ENCODE peak calls at places on chromosomes 7 and 10, in six cellular contexts. One of them, this sample, is unnamed.

GRCh38 chr10:522350-522749 is 167.1 kb downstream of the DIP2C start:
- DNase-seq in WTC11: no peak
- DNase-seq in HepG2: no peak
- DNase-seq in endothelial cell of umbilical vein: no peak
- DNase-seq in A549: no peak
- DNase-seq in H1: no peak
- DNase-seq in this sample: no peak

GRCh38 chr10:67884842-67885680 is 605 bp downstream of the SIRT1 start:
- DNase-seq in HepG2: peak; percentile 48
- DNase-seq in WTC11: peak; percentile 75
- DNase-seq in A549: peak; percentile 83
- DNase-seq in H1: peak; percentile 81
- DNase-seq in endothelial cell of umbilical vein: peak; percentile 79
- DNase-seq in this sample: peak; percentile 78

GRCh38 chr7:18499407-18500197 is 4.1 kb downstream of the HDAC9 start:
- DNase-seq in H1: no peak
- DNase-seq in A549: no peak
- DNase-seq in WTC11: no peak
- DNase-seq in endothelial cell of umbilical vein: no peak
- DNase-seq in HepG2: no peak
- DNase-seq in this sample: no peak

GRCh38 chr10:28302012-28302667 is 724 bp downstream of the MPP7 start:
- DNase-seq in endothelial cell of umbilical vein: peak; percentile 11
- DNase-seq in WTC11: peak; percentile 15
- DNase-seq in A549: no peak
- DNase-seq in HepG2: no peak
- DNase-seq in H1: no peak
- DNase-seq in this sample: no peak

GRCh38 chr7:17153571-17153970 is 144.9 kb upstream of the AHR start:
- DNase-seq in endothelial cell of umbilical vein: no peak
- DNase-seq in H1: no peak
- DNase-seq in A549: no peak
- DNase-seq in HepG2: no peak
- DNase-seq in WTC11: no peak
- DNase-seq in this sample: no peak

GRCh38 chr10:86727992-86728559 is 28.3 kb upstream of the BMPR1A start:
- DNase-seq in H1: no peak
- DNase-seq in WTC11: no peak
- DNase-seq in endothelial cell of umbilical vein: no peak
- DNase-seq in HepG2: peak; percentile 38
- DNase-seq in A549: no peak
- DNase-seq in this sample: no peak

GRCh38 chr7:13197501-13197900 is 510.1 kb downstream of the ARL4A start:
- DNase-seq in H1: no peak
- DNase-seq in HepG2: no peak
- DNase-seq in WTC11: no peak
- DNase-seq in endothelial cell of umbilical vein: no peak
- DNase-seq in A549: no peak
- DNase-seq in this sample: no peak

GRCh38 chr10:130141460-130141859 is 5.3 kb downstream of the GLRX3 start:
- DNase-seq in HepG2: peak; percentile 20
- DNase-seq in WTC11: no peak
- DNase-seq in H1: no peak
- DNase-seq in endothelial cell of umbilical vein: peak; percentile 10
- DNase-seq in A549: no peak
- DNase-seq in this sample: no peak

GRCh38 chr7:157837561-157837960 is 500.8 kb downstream of the DNAJB6 start:
- DNase-seq in endothelial cell of umbilical vein: no peak
- DNase-seq in WTC11: no peak
- DNase-seq in HepG2: no peak
- DNase-seq in H1: no peak
- DNase-seq in A549: no peak
- DNase-seq in this sample: no peak

GRCh38 chr10:72062341-72062740 is 26.0 kb downstream of the SPOCK2 start:
- DNase-seq in WTC11: no peak
- DNase-seq in H1: no peak
- DNase-seq in endothelial cell of umbilical vein: no peak
- DNase-seq in A549: no peak
- DNase-seq in HepG2: no peak
- DNase-seq in this sample: no peak

GRCh38 chr10:63692205-63692896 is 171.2 kb downstream of the REEP3 start:
- DNase-seq in endothelial cell of umbilical vein: peak; percentile 65
- DNase-seq in A549: no peak
- DNase-seq in WTC11: no peak
- DNase-seq in HepG2: no peak
- DNase-seq in H1: no peak
- DNase-seq in this sample: no peak

GRCh38 chr10:102420443-102420809 is 210 bp upstream of the FBXL15 start:
- DNase-seq in WTC11: peak; percentile 90
- DNase-seq in A549: no peak
- DNase-seq in endothelial cell of umbilical vein: no peak
- DNase-seq in H1: no peak
- DNase-seq in HepG2: no peak
- DNase-seq in this sample: no peak

GRCh38 chr7:55574062-55574717 is 1.9 kb upstream of the VOPP1 start:
- DNase-seq in HepG2: no peak
- DNase-seq in WTC11: no peak
- DNase-seq in A549: no peak
- DNase-seq in endothelial cell of umbilical vein: peak; percentile 74
- DNase-seq in H1: no peak
- DNase-seq in this sample: no peak

GRCh38 chr7:54728411-54728810 is 30.6 kb downstream of the SEC61G start:
- DNase-seq in H1: no peak
- DNase-seq in A549: peak; percentile 34
- DNase-seq in endothelial cell of umbilical vein: no peak
- DNase-seq in WTC11: no peak
- DNase-seq in HepG2: no peak
- DNase-seq in this sample: no peak

GRCh38 chr10:100972115-100972903 is 3.0 kb downstream of the SEMA4G start:
- DNase-seq in HepG2: no peak
- DNase-seq in A549: no peak
- DNase-seq in WTC11: no peak
- DNase-seq in H1: no peak
- DNase-seq in endothelial cell of umbilical vein: no peak
- DNase-seq in this sample: no peak

GRCh38 chr10:7544203-7544602 is 122.6 kb downstream of the ITIH5 start:
- DNase-seq in HepG2: no peak
- DNase-seq in A549: no peak
- DNase-seq in H1: no peak
- DNase-seq in WTC11: no peak
- DNase-seq in endothelial cell of umbilical vein: no peak
- DNase-seq in this sample: no peak

GRCh38 chr10:33215154-33215553 is 119.3 kb downstream of the NRP1 start:
- DNase-seq in HepG2: no peak
- DNase-seq in WTC11: no peak
- DNase-seq in endothelial cell of umbilical vein: no peak
- DNase-seq in H1: no peak
- DNase-seq in A549: no peak
- DNase-seq in this sample: no peak

GRCh38 chr7:77328669-77329068 is 87.5 kb downstream of the GSAP start:
- DNase-seq in HepG2: no peak
- DNase-seq in A549: no peak
- DNase-seq in endothelial cell of umbilical vein: peak; percentile 58
- DNase-seq in WTC11: no peak
- DNase-seq in H1: no peak
- DNase-seq in this sample: no peak

GRCh38 chr10:97494863-97495506 is 3.2 kb downstream of the MMS19 start:
- DNase-seq in WTC11: peak; percentile 36
- DNase-seq in endothelial cell of umbilical vein: peak; percentile 40
- DNase-seq in H1: no peak
- DNase-seq in HepG2: no peak
- DNase-seq in A549: no peak
- DNase-seq in this sample: no peak

GRCh38 chr7:148303295-148304013 is 287.1 kb upstream of the C7orf33 start:
- DNase-seq in endothelial cell of umbilical vein: no peak
- DNase-seq in WTC11: no peak
- DNase-seq in HepG2: no peak
- DNase-seq in A549: peak; percentile 33
- DNase-seq in H1: no peak
- DNase-seq in this sample: no peak

GRCh38 chr10:105262666-105263065 is 621.6 kb downstream of the SORCS3 start:
- DNase-seq in HepG2: no peak
- DNase-seq in WTC11: no peak
- DNase-seq in H1: no peak
- DNase-seq in A549: no peak
- DNase-seq in endothelial cell of umbilical vein: no peak
- DNase-seq in this sample: no peak

GRCh38 chr10:105258674-105259065 is 617.6 kb downstream of the SORCS3 start:
- DNase-seq in A549: no peak
- DNase-seq in H1: no peak
- DNase-seq in WTC11: no peak
- DNase-seq in endothelial cell of umbilical vein: no peak
- DNase-seq in HepG2: no peak
- DNase-seq in this sample: no peak

GRCh38 chr10:105253843-105254242 is 612.8 kb downstream of the SORCS3 start:
- DNase-seq in A549: no peak
- DNase-seq in WTC11: no peak
- DNase-seq in HepG2: no peak
- DNase-seq in endothelial cell of umbilical vein: no peak
- DNase-seq in H1: no peak
- DNase-seq in this sample: no peak

GRCh38 chr10:105259201-105259600 is 618.1 kb downstream of the SORCS3 start:
- DNase-seq in WTC11: no peak
- DNase-seq in endothelial cell of umbilical vein: no peak
- DNase-seq in A549: no peak
- DNase-seq in HepG2: no peak
- DNase-seq in H1: no peak
- DNase-seq in this sample: no peak

DNA sequence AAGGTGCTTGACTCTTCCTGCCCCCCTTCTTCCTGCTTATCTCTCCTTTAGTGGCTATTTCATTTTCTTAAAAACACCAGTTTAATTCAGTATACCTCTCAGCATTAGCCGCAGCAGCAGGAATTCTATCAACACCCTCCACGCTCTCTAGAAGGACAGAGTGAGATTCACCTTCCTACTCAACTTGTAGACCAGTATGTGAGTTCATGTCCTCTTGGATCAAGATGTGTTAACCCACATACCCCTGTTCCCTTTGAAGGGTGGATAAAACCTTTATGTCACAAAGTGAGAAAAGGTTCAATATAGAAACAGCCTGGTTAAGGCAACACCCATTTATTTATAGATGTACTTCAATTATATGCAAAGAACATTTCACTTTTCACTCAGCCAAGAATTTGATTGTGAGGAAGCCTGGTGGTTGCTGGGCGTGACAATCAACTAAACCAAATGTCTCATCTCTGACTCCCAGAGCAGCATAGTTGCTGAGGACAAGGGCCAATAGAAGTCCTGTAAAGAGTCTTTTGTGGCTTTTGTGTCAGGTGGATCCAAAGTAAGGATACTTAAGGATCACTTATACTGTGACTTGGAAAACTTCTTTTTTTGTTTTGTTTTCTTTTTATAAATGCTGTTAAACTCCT is 617.1 kb downstream of the SORCS3 start:
- DNase-seq in HepG2: no peak
- DNase-seq in WTC11: no peak
- DNase-seq in endothelial cell of umbilical vein: no peak
- DNase-seq in H1: no peak
- DNase-seq in A549: no peak
- DNase-seq in this sample: no peak
- TF ChIP-seq JUN in HepG2: no peak
- TF ChIP-seq JUN in WTC11: no peak
- TF ChIP-seq JUN in endothelial cell of umbilical vein: no peak
- TF ChIP-seq JUN in H1: no peak
- TF ChIP-seq JUN in A549: no peak
- TF ChIP-seq JUN in this sample: no peak

DNA sequence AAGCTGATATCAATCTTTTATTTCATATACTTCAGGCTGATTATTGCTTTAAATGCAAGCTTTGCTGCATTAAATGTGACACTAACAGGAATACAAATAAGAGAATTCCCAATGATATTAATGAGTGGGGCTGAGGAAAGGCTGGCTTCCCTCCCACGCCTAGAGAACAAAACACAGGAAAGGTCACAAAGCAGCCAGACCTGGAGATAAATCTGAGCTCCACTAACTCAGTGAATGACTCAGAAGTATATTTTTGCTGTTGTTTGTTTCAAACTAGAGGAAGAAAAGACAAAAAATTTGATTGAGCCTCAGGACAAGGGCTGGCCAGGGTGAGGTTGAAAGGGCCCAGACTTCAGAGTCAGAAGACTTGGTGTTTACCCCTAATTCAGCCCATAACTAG is 88.1 kb downstream of the XPNPEP1 start:
- DNase-seq in HepG2: no peak
- DNase-seq in endothelial cell of umbilical vein: peak; percentile 35
- DNase-seq in A549: no peak
- DNase-seq in H1: no peak
- DNase-seq in WTC11: no peak
- DNase-seq in this sample: no peak
- TF ChIP-seq JUN in HepG2: no peak
- TF ChIP-seq JUN in endothelial cell of umbilical vein: no peak
- TF ChIP-seq JUN in A549: no peak
- TF ChIP-seq JUN in H1: no peak
- TF ChIP-seq JUN in WTC11: no peak
- TF ChIP-seq JUN in this sample: no peak

GRCh38 chr10:123559066-123559822 is 106.9 kb upstream of the GPR26 start:
- DNase-seq in A549: peak; percentile 60
- DNase-seq in endothelial cell of umbilical vein: peak; percentile 56
- DNase-seq in HepG2: peak; percentile 36
- DNase-seq in H1: peak; percentile 94
- DNase-seq in WTC11: peak; percentile 86
- DNase-seq in this sample: peak; percentile 76
- TF ChIP-seq JUN in A549: no peak
- TF ChIP-seq JUN in endothelial cell of umbilical vein: no peak
- TF ChIP-seq JUN in HepG2: no peak
- TF ChIP-seq JUN in H1: no peak
- TF ChIP-seq JUN in WTC11: no peak
- TF ChIP-seq JUN in this sample: no peak

DNA sequence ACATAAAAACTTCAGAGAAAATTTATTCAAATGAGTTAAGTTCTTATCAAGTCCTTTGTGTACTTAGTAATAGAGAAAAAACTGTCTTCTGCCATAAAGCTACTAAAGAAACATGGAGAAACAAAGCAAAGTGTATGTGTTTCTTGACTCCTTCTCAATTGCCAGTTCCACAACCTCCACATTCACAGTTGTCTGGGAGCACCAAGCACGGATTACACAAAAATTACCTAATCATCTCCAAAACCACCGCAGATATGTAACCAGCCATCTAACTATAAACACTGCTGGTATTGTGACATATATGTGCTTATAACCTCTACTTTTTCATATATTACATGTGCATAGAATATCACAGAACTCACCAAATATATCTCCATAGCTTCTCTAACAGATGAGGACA is 23.1 kb downstream of the MAGI2 start:
- DNase-seq in H1: no peak
- DNase-seq in endothelial cell of umbilical vein: no peak
- DNase-seq in WTC11: no peak
- DNase-seq in HepG2: no peak
- DNase-seq in A549: no peak
- DNase-seq in this sample: no peak
- TF ChIP-seq JUN in H1: no peak
- TF ChIP-seq JUN in endothelial cell of umbilical vein: no peak
- TF ChIP-seq JUN in WTC11: no peak
- TF ChIP-seq JUN in HepG2: no peak
- TF ChIP-seq JUN in A549: no peak
- TF ChIP-seq JUN in this sample: no peak